ENCODE peak calls at places on chromosome 13, in six cellular contexts. U is gastrocnemius medialis, N is AG10803, V is cardiac muscle cell, H is cardiac fibroblast, D is progenitor cell of endocrine pancreas. G is an unnamed sample.
A peak's percentile ranks its signal among the peaks of the same experiment; 100 is the strongest.

GRCh38 chr13:57470491-57470890 is 161.1 kb upstream of the PCDH17 start:
- DNase-seq in U (no peak), H (no peak), N (no peak), V (no peak), D (no peak), G (no peak)

GRCh38 chr13:95471960-95472359 is 80.6 kb upstream of the CLDN10 start:
- DNase-seq in V (no peak), U (no peak), D (no peak), H (no peak), N (no peak), G (no peak)

GRCh38 chr13:39347926-39348901 is 254.8 kb downstream of the LHFPL6 start:
- DNase-seq in D (no peak), U (no peak), N (no peak), V (no peak), H (no peak), G (no peak)

GRCh38 chr13:28392896-28393295 is 102.0 kb downstream of the FLT1 start:
- DNase-seq in D (no peak), V (no peak), H (peak; percentile 20), N (peak; percentile 7), U (no peak), G (no peak)

GRCh38 chr13:102677122-102677521 is 17.7 kb downstream of the METTL21C start:
- DNase-seq in U (peak; percentile 44), N (no peak), D (no peak), H (no peak), V (no peak), G (no peak)

GRCh38 chr13:34076943-34077703 is 259.2 kb downstream of the RFC3 start:
- DNase-seq in N (peak; percentile 73), V (peak; percentile 49), H (peak; percentile 58), D (no peak), U (no peak), G (no peak)

GRCh38 chr13:76937416-76937815 is 10.9 kb upstream of the ACOD1 start:
- DNase-seq in V (peak; percentile 96), N (peak; percentile 97), H (peak; percentile 96), U (no peak), D (no peak), G (no peak)

GRCh38 chr13:69600811-69601210 is 506.8 kb upstream of the ATXN8OS start:
- DNase-seq in H (no peak), N (no peak), D (no peak), U (no peak), V (no peak), G (no peak)

GRCh38 chr13:100336795-100337516 is 248.1 kb downstream of the PCCA start:
- DNase-seq in D (no peak), V (no peak), H (no peak), U (no peak), N (no peak), G (no peak)

GRCh38 chr13:99033814-99034213 is 56.0 kb upstream of the DOCK9 start:
- DNase-seq in H (peak; percentile 58), N (peak; percentile 36), V (peak; percentile 52), D (no peak), U (no peak), G (no peak)

GRCh38 chr13:48976677-48977625 is 1.2 kb downstream of the FNDC3A start:
- DNase-seq in U (peak; percentile 54), N (peak; percentile 1), V (no peak), H (peak; percentile 38), D (no peak), G (no peak)

GRCh38 chr13:89925107-89925506 is 1422.4 kb upstream of the MIR17HG start:
- DNase-seq in U (no peak), D (no peak), N (peak; percentile 3), H (peak; percentile 23), V (peak; percentile 35), G (no peak)

GRCh38 chr13:47665041-47665440 is 336.0 kb downstream of the SUCLA2 start:
- DNase-seq in N (no peak), D (no peak), H (no peak), U (no peak), V (no peak), G (no peak)

GRCh38 chr13:36344173-36344572 is 2.0 kb downstream of the SPART start:
- DNase-seq in D (no peak), U (peak; percentile 35), H (peak; percentile 74), V (peak; percentile 91), N (peak; percentile 80), G (no peak)

GRCh38 chr13:64206430-64207225 is 2791.0 kb upstream of the PCDH20 start:
- DNase-seq in V (no peak), H (no peak), U (no peak), N (no peak), D (no peak), G (no peak)

GRCh38 chr13:27044837-27045570 is 126.6 kb downstream of the USP12 start:
- DNase-seq in N (no peak), V (no peak), H (no peak), U (no peak), D (no peak), G (no peak)

GRCh38 chr13:91017031-91017668 is 330.3 kb upstream of the MIR17HG start:
- DNase-seq in N (peak; percentile 12), V (peak; percentile 58), D (peak; percentile 20), H (peak; percentile 46), U (no peak), G (no peak)

GRCh38 chr13:23848019-23848418 is 41.2 kb downstream of the MIPEP start:
- DNase-seq in H (no peak), U (no peak), N (peak; percentile 61), D (no peak), V (no peak), G (no peak)
- TF ChIP-seq CTCF in H (no peak), U (no peak), N (no peak), D (no peak), V (no peak), G (no peak)

GRCh38 chr13:25171517-25172302 is at the start of gene AMER2:
- DNase-seq in U (no peak), V (peak; percentile 38), N (peak; percentile 4), D (peak; percentile 34), H (peak; percentile 2), G (no peak)
- TF ChIP-seq CTCF in U (no peak), V (no peak), N (no peak), D (no peak), H (no peak), G (no peak)

DNA sequence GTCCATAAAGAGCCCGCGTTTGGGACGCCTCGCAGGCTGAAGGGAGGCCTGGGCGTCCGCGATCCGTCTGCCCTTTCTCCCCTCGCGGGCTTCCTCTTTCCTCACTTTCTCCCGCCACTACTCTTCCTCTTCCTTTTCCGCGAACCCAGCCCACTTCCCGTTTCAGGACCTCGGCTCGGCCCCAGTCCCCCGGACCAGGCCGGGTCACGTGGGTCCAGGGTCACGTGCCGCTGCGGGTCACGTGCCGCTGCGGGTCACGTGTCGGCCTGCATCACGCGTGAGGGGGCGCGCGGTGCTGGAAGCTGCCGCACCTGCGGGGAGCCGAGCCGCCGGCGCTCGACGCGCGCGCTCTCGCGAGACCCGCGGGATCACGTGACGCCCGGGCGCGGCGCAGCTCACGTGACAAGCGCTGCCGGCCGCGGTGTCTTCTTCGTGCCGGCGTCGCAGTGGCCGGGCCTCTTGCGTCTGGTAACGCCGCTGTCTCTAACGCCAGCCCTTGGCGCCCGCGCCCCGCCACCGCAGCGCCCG is at the start of gene LAMP1:
- DNase-seq in V (peak; percentile 99), H (peak; percentile 96), U (peak; percentile 98), N (peak; percentile 99), D (peak; percentile 100), G (peak; percentile 98)
- TF ChIP-seq CTCF in V (no peak), H (no peak), U (no peak), N (no peak), D (no peak), G (no peak)

DNA sequence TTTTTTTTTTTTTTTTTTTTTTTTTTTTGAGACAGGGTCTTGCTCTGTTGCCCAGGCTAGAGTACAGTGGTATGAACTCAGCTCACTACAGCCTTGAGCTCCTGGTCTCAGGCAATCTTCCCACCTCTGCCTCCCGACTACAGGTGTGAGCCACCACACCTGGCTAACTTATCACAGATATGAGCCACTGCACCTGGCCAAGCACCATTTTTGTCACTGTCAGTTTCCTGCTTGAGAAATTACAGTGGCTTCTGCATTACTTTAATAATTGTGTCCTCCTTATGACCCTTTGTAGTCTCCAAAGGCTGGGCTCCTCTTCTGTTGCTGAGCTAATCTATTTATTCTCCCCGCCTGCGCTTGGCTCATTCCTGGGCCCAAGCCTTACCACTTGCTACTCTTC is 16.0 kb downstream of the UBE2L5 start:
- DNase-seq in N (no peak), D (no peak), U (no peak), H (no peak), V (no peak), G (no peak)
- TF ChIP-seq CTCF in N (no peak), D (no peak), U (no peak), H (no peak), V (no peak), G (no peak)

GRCh38 chr13:81591528-81592220 is 1250.7 kb upstream of the SPRY2 start:
- DNase-seq in U (no peak), D (no peak), N (no peak), H (no peak), V (no peak), G (no peak)
- TF ChIP-seq CTCF in U (no peak), D (no peak), N (no peak), H (no peak), V (no peak), G (no peak)

GRCh38 chr13:103788061-103788652 is 721.9 kb upstream of the SLC10A2 start:
- DNase-seq in N (no peak), H (no peak), V (no peak), D (no peak), U (no peak), G (no peak)
- TF ChIP-seq CTCF in N (no peak), H (peak; percentile 5), V (peak; percentile 10), D (peak; percentile 53), U (no peak), G (no peak)

GRCh38 chr13:42361701-42362100 is 89.7 kb downstream of the AKAP11 start:
- DNase-seq in H (no peak), U (no peak), D (no peak), N (no peak), V (no peak), G (no peak)

GRCh38 chr13:42364613-42365000 is 92.7 kb downstream of the AKAP11 start:
- DNase-seq in V (no peak), N (no peak), U (no peak), H (no peak), D (no peak), G (no peak)

GRCh38 chr13:42367836-42368235 is 95.9 kb downstream of the AKAP11 start:
- DNase-seq in V (no peak), U (no peak), D (no peak), N (no peak), H (peak; percentile 38), G (no peak)

GRCh38 chr13:42360046-42360445 is 88.1 kb downstream of the AKAP11 start:
- DNase-seq in V (no peak), D (no peak), H (no peak), U (no peak), N (no peak), G (no peak)

DNA sequence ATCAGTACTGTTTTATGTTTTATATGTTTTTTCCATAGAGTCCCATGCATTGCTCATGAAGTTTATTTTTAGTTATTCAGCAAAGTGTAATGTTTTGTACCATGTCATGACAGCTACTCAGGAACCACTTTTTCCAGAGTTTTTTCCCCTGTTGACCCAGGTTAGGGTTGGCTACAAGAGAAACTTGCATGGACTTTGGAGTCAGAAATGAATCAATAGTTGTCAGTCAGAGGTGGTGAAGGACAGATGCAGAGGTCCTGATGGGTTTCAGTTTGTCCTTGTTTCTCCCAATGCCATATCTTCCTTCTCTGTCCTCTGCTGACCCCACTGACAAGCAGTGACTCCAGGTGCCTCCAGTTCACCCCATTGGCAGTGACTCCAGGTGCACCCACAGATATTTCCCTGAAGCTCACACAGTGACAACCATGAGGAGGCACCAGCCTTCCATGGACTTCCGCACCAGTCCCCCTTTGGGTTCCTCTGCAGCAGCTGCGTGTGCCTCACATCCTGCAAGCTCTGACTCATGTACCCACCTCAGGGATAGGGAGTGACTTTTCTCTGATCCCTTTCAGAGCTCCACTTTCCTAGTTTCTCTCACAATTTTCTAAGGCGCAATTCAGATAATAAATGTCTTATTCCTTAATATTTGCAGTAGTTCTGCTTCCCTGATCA is 92.1 kb downstream of the AKAP11 start:
- DNase-seq in U (no peak), H (peak; percentile 85), V (peak; percentile 37), N (no peak), D (no peak), G (no peak)
- TF ChIP-seq CTCF in U (no peak), H (peak; percentile 34), V (no peak), N (no peak), D (no peak), G (no peak)

G was measured in CD4-positive, alpha-beta T cell.